ENCODE peak calls at places on chromosome 20, in five cellular contexts. One of them, this sample, is unnamed.

GRCh38 chr20:16865406-16865805 is 117.2 kb downstream of the OTOR start:
- DNase-seq in cardiac fibroblast: no peak
- DNase-seq in GM12865: no peak
- DNase-seq in fibroblast of pulmonary artery: no peak
- DNase-seq in endothelial cell: no peak
- DNase-seq in this sample: no peak

GRCh38 chr20:57523782-57524181 is 1.2 kb downstream of the CTCFL start:
- DNase-seq in cardiac fibroblast: no peak
- DNase-seq in GM12865: no peak
- DNase-seq in fibroblast of pulmonary artery: no peak
- DNase-seq in endothelial cell: no peak
- DNase-seq in this sample: no peak

GRCh38 chr20:47574616-47575401 is 73.1 kb downstream of the NCOA3 start:
- DNase-seq in cardiac fibroblast: peak; percentile 40
- DNase-seq in GM12865: peak; percentile 51
- DNase-seq in fibroblast of pulmonary artery: peak; percentile 21
- DNase-seq in endothelial cell: no peak
- DNase-seq in this sample: no peak

GRCh38 chr20:29878777-29879442 is 1378.6 kb upstream of the DEFB115 start:
- DNase-seq in cardiac fibroblast: no peak
- DNase-seq in GM12865: peak; percentile 16
- DNase-seq in fibroblast of pulmonary artery: no peak
- DNase-seq in endothelial cell: no peak
- DNase-seq in this sample: no peak

GRCh38 chr20:3420211-3420707 is 12.8 kb upstream of the DNAAF9 start:
- DNase-seq in cardiac fibroblast: peak; percentile 83
- DNase-seq in GM12865: peak; percentile 87
- DNase-seq in fibroblast of pulmonary artery: peak; percentile 95
- DNase-seq in endothelial cell: no peak
- DNase-seq in this sample: no peak

GRCh38 chr20:31485450-31486339 is 10.6 kb downstream of the REM1 start:
- DNase-seq in cardiac fibroblast: peak; percentile 92
- DNase-seq in GM12865: no peak
- DNase-seq in fibroblast of pulmonary artery: peak; percentile 86
- DNase-seq in endothelial cell: peak; percentile 7
- DNase-seq in this sample: no peak

GRCh38 chr20:57059055-57059617 is 207.3 kb downstream of the BMP7 start:
- DNase-seq in cardiac fibroblast: no peak
- DNase-seq in GM12865: no peak
- DNase-seq in fibroblast of pulmonary artery: no peak
- DNase-seq in endothelial cell: no peak
- DNase-seq in this sample: no peak

GRCh38 chr20:57425150-57426013 is 34.2 kb downstream of the RBM38 start:
- DNase-seq in cardiac fibroblast: peak; percentile 31
- DNase-seq in GM12865: peak; percentile 58
- DNase-seq in fibroblast of pulmonary artery: peak; percentile 40
- DNase-seq in endothelial cell: no peak
- DNase-seq in this sample: no peak

GRCh38 chr20:38729767-38730166 is 5.5 kb downstream of the SLC32A1 start:
- DNase-seq in cardiac fibroblast: no peak
- DNase-seq in GM12865: no peak
- DNase-seq in fibroblast of pulmonary artery: no peak
- DNase-seq in endothelial cell: no peak
- DNase-seq in this sample: no peak

GRCh38 chr20:33840759-33841438 is 29.8 kb downstream of the CHMP4B start:
- DNase-seq in cardiac fibroblast: no peak
- DNase-seq in GM12865: no peak
- DNase-seq in fibroblast of pulmonary artery: no peak
- DNase-seq in endothelial cell: no peak
- DNase-seq in this sample: no peak

GRCh38 chr20:23092861-23093543 is 6.9 kb upstream of the CD93 start:
- DNase-seq in cardiac fibroblast: no peak
- DNase-seq in GM12865: no peak
- DNase-seq in fibroblast of pulmonary artery: no peak
- DNase-seq in endothelial cell: no peak
- DNase-seq in this sample: no peak

GRCh38 chr20:9068232-9068781 is 580 bp upstream of the PLCB4 start:
- DNase-seq in cardiac fibroblast: peak; percentile 19
- DNase-seq in GM12865: no peak
- DNase-seq in fibroblast of pulmonary artery: no peak
- DNase-seq in endothelial cell: peak; percentile 67
- DNase-seq in this sample: peak; percentile 83

GRCh38 chr20:20203784-20204183 is 151.5 kb downstream of the CFAP61 start:
- DNase-seq in cardiac fibroblast: no peak
- DNase-seq in GM12865: no peak
- DNase-seq in fibroblast of pulmonary artery: no peak
- DNase-seq in endothelial cell: no peak
- DNase-seq in this sample: no peak

GRCh38 chr20:59827138-59828056 is 106.0 kb downstream of the SYCP2 start:
- DNase-seq in cardiac fibroblast: no peak
- DNase-seq in GM12865: no peak
- DNase-seq in fibroblast of pulmonary artery: no peak
- DNase-seq in endothelial cell: no peak
- DNase-seq in this sample: no peak

GRCh38 chr20:16404171-16404570 is 169.1 kb downstream of the KIF16B start:
- DNase-seq in cardiac fibroblast: no peak
- DNase-seq in GM12865: no peak
- DNase-seq in fibroblast of pulmonary artery: no peak
- DNase-seq in endothelial cell: no peak
- DNase-seq in this sample: no peak

GRCh38 chr20:59165389-59165785 is 1.8 kb downstream of the ZNF831 start:
- DNase-seq in cardiac fibroblast: no peak
- DNase-seq in GM12865: no peak
- DNase-seq in fibroblast of pulmonary artery: no peak
- DNase-seq in endothelial cell: no peak
- DNase-seq in this sample: no peak

GRCh38 chr20:21609221-21609620 is 95.4 kb upstream of the NKX2-2 start:
- DNase-seq in cardiac fibroblast: no peak
- DNase-seq in GM12865: no peak
- DNase-seq in fibroblast of pulmonary artery: no peak
- DNase-seq in endothelial cell: no peak
- DNase-seq in this sample: no peak

GRCh38 chr20:43669332-43669731 is 2.4 kb downstream of the MYBL2 start:
- DNase-seq in cardiac fibroblast: peak; percentile 41
- DNase-seq in GM12865: no peak
- DNase-seq in fibroblast of pulmonary artery: peak; percentile 32
- DNase-seq in endothelial cell: no peak
- DNase-seq in this sample: no peak

GRCh38 chr20:58128635-58129625 is 99.5 kb downstream of the ANKRD60 start:
- DNase-seq in cardiac fibroblast: no peak
- DNase-seq in GM12865: no peak
- DNase-seq in fibroblast of pulmonary artery: no peak
- DNase-seq in endothelial cell: no peak
- DNase-seq in this sample: no peak

GRCh38 chr20:987677-988076 is 14.4 kb downstream of the RSPO4 start:
- DNase-seq in cardiac fibroblast: no peak
- DNase-seq in GM12865: no peak
- DNase-seq in fibroblast of pulmonary artery: no peak
- DNase-seq in endothelial cell: no peak
- DNase-seq in this sample: no peak

GRCh38 chr20:47456952-47457724 is 44.5 kb upstream of the NCOA3 start:
- DNase-seq in cardiac fibroblast: peak; percentile 56
- DNase-seq in GM12865: peak; percentile 45
- DNase-seq in fibroblast of pulmonary artery: peak; percentile 68
- DNase-seq in endothelial cell: no peak
- DNase-seq in this sample: no peak

GRCh38 chr20:52105573-52106422 is 85.8 kb downstream of the ZFP64 start:
- DNase-seq in cardiac fibroblast: peak; percentile 27
- DNase-seq in GM12865: no peak
- DNase-seq in fibroblast of pulmonary artery: peak; percentile 40
- DNase-seq in endothelial cell: peak; percentile 31
- DNase-seq in this sample: peak; percentile 67

GRCh38 chr20:24787621-24788020 is 161.4 kb upstream of the CST7 start:
- DNase-seq in cardiac fibroblast: no peak
- DNase-seq in GM12865: no peak
- DNase-seq in fibroblast of pulmonary artery: no peak
- DNase-seq in endothelial cell: no peak
- DNase-seq in this sample: no peak

GRCh38 chr20:16263582-16263981 is 309.7 kb downstream of the KIF16B start:
- DNase-seq in cardiac fibroblast: no peak
- DNase-seq in GM12865: no peak
- DNase-seq in fibroblast of pulmonary artery: peak; percentile 2
- DNase-seq in endothelial cell: peak; percentile 32
- DNase-seq in this sample: no peak

GRCh38 chr20:47688385-47689381 is 96.6 kb downstream of the SULF2 start:
- DNase-seq in cardiac fibroblast: no peak
- DNase-seq in GM12865: no peak
- DNase-seq in fibroblast of pulmonary artery: no peak
- DNase-seq in endothelial cell: no peak
- DNase-seq in this sample: no peak

GRCh38 chr20:7858851-7859250 is 81.4 kb downstream of the HAO1 start:
- DNase-seq in cardiac fibroblast: no peak
- DNase-seq in GM12865: no peak
- DNase-seq in fibroblast of pulmonary artery: no peak
- DNase-seq in endothelial cell: no peak
- DNase-seq in this sample: no peak

GRCh38 chr20:18712877-18713276 is 100.7 kb upstream of the SCP2D1 start:
- DNase-seq in cardiac fibroblast: no peak
- DNase-seq in GM12865: no peak
- DNase-seq in fibroblast of pulmonary artery: no peak
- DNase-seq in endothelial cell: no peak
- DNase-seq in this sample: peak; percentile 15

GRCh38 chr20:38067717-38068365 is 34.3 kb downstream of the RPRD1B start:
- DNase-seq in cardiac fibroblast: no peak
- DNase-seq in GM12865: no peak
- DNase-seq in fibroblast of pulmonary artery: no peak
- DNase-seq in endothelial cell: no peak
- DNase-seq in this sample: no peak

GRCh38 chr20:63295422-63295821 is 2.4 kb downstream of the COL20A1 start:
- DNase-seq in cardiac fibroblast: no peak
- DNase-seq in GM12865: no peak
- DNase-seq in fibroblast of pulmonary artery: no peak
- DNase-seq in endothelial cell: no peak
- DNase-seq in this sample: no peak
- TF ChIP-seq CTCF in cardiac fibroblast: no peak
- TF ChIP-seq CTCF in GM12865: no peak
- TF ChIP-seq CTCF in fibroblast of pulmonary artery: no peak
- TF ChIP-seq CTCF in endothelial cell: no peak
- TF ChIP-seq CTCF in this sample: no peak

GRCh38 chr20:10433623-10434466 is at the start of gene MKKS:
- DNase-seq in cardiac fibroblast: peak; percentile 96
- DNase-seq in GM12865: peak; percentile 95
- DNase-seq in fibroblast of pulmonary artery: peak; percentile 94
- DNase-seq in endothelial cell: peak; percentile 89
- DNase-seq in this sample: peak; percentile 91
- TF ChIP-seq CTCF in cardiac fibroblast: no peak
- TF ChIP-seq CTCF in GM12865: no peak
- TF ChIP-seq CTCF in fibroblast of pulmonary artery: no peak
- TF ChIP-seq CTCF in endothelial cell: no peak
- TF ChIP-seq CTCF in this sample: no peak

GRCh38 chr20:48921168-48921882 is at the start of gene ARFGEF2:
- DNase-seq in cardiac fibroblast: peak; percentile 93
- DNase-seq in GM12865: peak; percentile 96
- DNase-seq in fibroblast of pulmonary artery: peak; percentile 90
- DNase-seq in endothelial cell: peak; percentile 94
- DNase-seq in this sample: peak; percentile 96
- TF ChIP-seq CTCF in cardiac fibroblast: no peak
- TF ChIP-seq CTCF in GM12865: peak; percentile 6
- TF ChIP-seq CTCF in fibroblast of pulmonary artery: no peak
- TF ChIP-seq CTCF in endothelial cell: peak; percentile 18
- TF ChIP-seq CTCF in this sample: no peak

GRCh38 chr20:62979876-62980373 is 26.8 kb downstream of the BHLHE23 start:
- DNase-seq in cardiac fibroblast: no peak
- DNase-seq in GM12865: no peak
- DNase-seq in fibroblast of pulmonary artery: no peak
- DNase-seq in endothelial cell: no peak
- DNase-seq in this sample: no peak

GRCh38 chr20:62978559-62978938 is 26.0 kb downstream of the SLC17A9 start:
- DNase-seq in cardiac fibroblast: no peak
- DNase-seq in GM12865: no peak
- DNase-seq in fibroblast of pulmonary artery: no peak
- DNase-seq in endothelial cell: no peak
- DNase-seq in this sample: peak; percentile 50

GRCh38 chr20:62980380-62980960 is 26.3 kb downstream of the BHLHE23 start:
- DNase-seq in cardiac fibroblast: no peak
- DNase-seq in GM12865: no peak
- DNase-seq in fibroblast of pulmonary artery: no peak
- DNase-seq in endothelial cell: no peak
- DNase-seq in this sample: no peak

GRCh38 chr20:62977613-62978558 is 25.4 kb downstream of the SLC17A9 start:
- DNase-seq in cardiac fibroblast: no peak
- DNase-seq in GM12865: peak; percentile 88
- DNase-seq in fibroblast of pulmonary artery: no peak
- DNase-seq in endothelial cell: no peak
- DNase-seq in this sample: no peak

GRCh38 chr20:62979310-62979709 is 26.8 kb downstream of the SLC17A9 start:
- DNase-seq in cardiac fibroblast: no peak
- DNase-seq in GM12865: no peak
- DNase-seq in fibroblast of pulmonary artery: no peak
- DNase-seq in endothelial cell: no peak
- DNase-seq in this sample: no peak
- TF ChIP-seq CTCF in cardiac fibroblast: no peak
- TF ChIP-seq CTCF in GM12865: no peak
- TF ChIP-seq CTCF in fibroblast of pulmonary artery: no peak
- TF ChIP-seq CTCF in endothelial cell: no peak
- TF ChIP-seq CTCF in this sample: no peak

GRCh38 chr20:40687384-40688128 is 1.5 kb downstream of the MAFB start:
- DNase-seq in cardiac fibroblast: peak; percentile 48
- DNase-seq in GM12865: no peak
- DNase-seq in fibroblast of pulmonary artery: peak; percentile 22
- DNase-seq in endothelial cell: peak; percentile 47
- DNase-seq in this sample: peak; percentile 75
- TF ChIP-seq CTCF in cardiac fibroblast: no peak
- TF ChIP-seq CTCF in GM12865: no peak
- TF ChIP-seq CTCF in fibroblast of pulmonary artery: no peak
- TF ChIP-seq CTCF in endothelial cell: no peak
- TF ChIP-seq CTCF in this sample: no peak

DNA sequence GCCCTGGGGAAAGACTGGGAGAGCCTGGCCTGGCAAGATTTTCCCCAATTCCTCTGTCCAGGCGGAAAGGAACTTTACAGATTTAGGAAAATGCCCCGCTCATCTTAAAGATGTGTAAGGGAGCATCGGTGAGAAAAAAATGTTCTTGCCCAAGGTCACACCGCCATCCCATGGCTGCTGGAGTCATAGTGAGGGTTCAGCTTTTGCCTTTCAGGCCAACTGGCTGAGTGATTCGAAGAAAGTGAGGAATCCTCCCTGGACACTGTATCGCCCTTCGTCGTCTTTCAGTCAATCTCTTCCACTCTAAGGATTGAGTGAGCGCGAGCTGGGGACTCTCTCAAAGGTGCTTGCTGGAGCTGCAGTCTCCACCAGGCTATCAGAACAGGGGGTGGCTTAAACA is 1.4 kb downstream of the WFDC2 start:
- DNase-seq in cardiac fibroblast: peak; percentile 13
- DNase-seq in GM12865: no peak
- DNase-seq in fibroblast of pulmonary artery: peak; percentile 6
- DNase-seq in endothelial cell: no peak
- DNase-seq in this sample: no peak
- TF ChIP-seq CTCF in cardiac fibroblast: no peak
- TF ChIP-seq CTCF in GM12865: no peak
- TF ChIP-seq CTCF in fibroblast of pulmonary artery: peak; percentile 2
- TF ChIP-seq CTCF in endothelial cell: no peak
- TF ChIP-seq CTCF in this sample: no peak